ENCODE peak calls at places on chromosomes 13 and 19, in five cellular contexts. G is stimulated activated CD8-positive, alpha-beta memory T cell treated with anti-CD3 and anti-CD28 coated beads, Interleukin-15, amount 100 ng/mL, for 1 hour; P is PC-3; F is activated T-cell treated with anti-CD3 and anti-CD28 coated beads, Interleukin-2, amount 50 U/mL, for 72 hours; Z is stimulated activated CD4-positive, alpha-beta T cell treated with anti-CD3 and anti-CD28 coated beads, Interleukin-1b, Interleukin-23, amount 100 ng/mL, for 1 hour. J is an unnamed sample.

GRCh38 chr19:12913011-12913561 is 6.0 kb downstream of the SYCE2 start:
- DNase-seq in F (no peak), P (peak), G (no peak), Z (no peak), J (no peak)

GRCh38 chr19:50798116-50798942 is 8.1 kb downstream of the ACP4 start:
- DNase-seq in Z (no peak), G (no peak), P (no peak), F (no peak), J (no peak)

GRCh38 chr19:49560358-49560900 is 19.9 kb downstream of the NOSIP start:
- DNase-seq in F (peak), Z (no peak), P (no peak), G (no peak), J (no peak)

GRCh38 chr19:14556662-14557188 is 15.1 kb downstream of the NDUFB7 start:
- DNase-seq in F (peak), P (peak), Z (no peak), G (peak), J (peak)

GRCh38 chr19:47267350-47267759 is 7.3 kb upstream of the INAFM1 start:
- DNase-seq in F (no peak), Z (no peak), G (no peak), P (no peak), J (no peak)

GRCh38 chr19:18590273-18591272 is 2.0 kb downstream of the REX1BD start:
- DNase-seq in G (no peak), Z (no peak), P (no peak), F (no peak), J (no peak)

GRCh38 chr13:75704942-75705320 is 68.8 kb downstream of the LMO7 start:
- DNase-seq in G (no peak), F (no peak), Z (no peak), P (peak), J (no peak)

GRCh38 chr13:94233401-94233800 is 246.1 kb downstream of the DCT start:
- DNase-seq in P (peak), G (no peak), F (no peak), Z (no peak), J (no peak)

J was measured in activated CD4-positive, CD25-positive, alpha-beta regulatory T cell.